ENCODE peak calls at places on chromosome 13, in six cellular contexts. G is HepG2, Y is H1, M is GM12891, D is K562, H is GM12878. O is an unnamed sample.
A peak's percentile ranks its signal among the peaks of the same experiment; 100 is the strongest.

GRCh38 chr13:72853000-72853399 is 71.1 kb downstream of the PIBF1 start:
- DNase-seq in D (no peak), M (no peak), Y (no peak), H (no peak), G (no peak), O (no peak)

GRCh38 chr13:82747948-82748347 is 1134.3 kb downstream of the SLITRK1 start:
- DNase-seq in G (no peak), H (no peak), D (no peak), M (no peak), Y (no peak), O (no peak)

GRCh38 chr13:102197193-102197592 is 204.7 kb downstream of the FGF14 start:
- DNase-seq in D (no peak), G (peak; percentile 1), M (no peak), Y (no peak), H (no peak), O (no peak)

GRCh38 chr13:99265823-99266426 is 7.7 kb upstream of the GPR18 start:
- DNase-seq in M (no peak), G (peak; percentile 46), H (no peak), D (peak; percentile 58), Y (no peak), O (no peak)

GRCh38 chr13:59111711-59112110 is 1052.0 kb downstream of the DIAPH3 start:
- DNase-seq in G (no peak), Y (no peak), D (no peak), M (no peak), H (no peak), O (no peak)

GRCh38 chr13:21060063-21060826 is 1.1 kb downstream of the LATS2 start:
- DNase-seq in D (no peak), M (peak; percentile 42), G (no peak), Y (peak; percentile 62), H (no peak), O (no peak)

GRCh38 chr13:114019367-114019766 is 45.5 kb upstream of the C13orf46 start:
- DNase-seq in H (no peak), G (no peak), M (peak; percentile 67), Y (no peak), D (peak; percentile 76), O (no peak)

GRCh38 chr13:24270639-24271131 is 38.7 kb upstream of the C1QTNF9 start:
- DNase-seq in Y (no peak), H (peak; percentile 38), D (no peak), G (peak; percentile 47), M (no peak), O (no peak)

GRCh38 chr13:79541426-79542049 is 60.6 kb downstream of the NDFIP2 start:
- DNase-seq in H (peak; percentile 49), M (no peak), G (peak; percentile 62), Y (no peak), D (peak; percentile 61), O (no peak)

GRCh38 chr13:60690607-60691006 is 293.6 kb downstream of the TDRD3 start:
- DNase-seq in G (no peak), D (no peak), H (no peak), Y (no peak), M (no peak), O (no peak)

GRCh38 chr13:72808917-72809500 is 27.1 kb downstream of the PIBF1 start:
- DNase-seq in H (no peak), G (peak; percentile 9), M (no peak), D (peak; percentile 12), Y (no peak), O (no peak)

GRCh38 chr13:91311491-91311890 is 36.0 kb upstream of the MIR17HG start:
- DNase-seq in Y (no peak), H (no peak), D (no peak), M (no peak), G (no peak), O (no peak)

GRCh38 chr13:79780240-79780639 is 299.3 kb downstream of the NDFIP2 start:
- DNase-seq in M (no peak), H (peak; percentile 25), Y (no peak), D (no peak), G (no peak), O (no peak)

DNA sequence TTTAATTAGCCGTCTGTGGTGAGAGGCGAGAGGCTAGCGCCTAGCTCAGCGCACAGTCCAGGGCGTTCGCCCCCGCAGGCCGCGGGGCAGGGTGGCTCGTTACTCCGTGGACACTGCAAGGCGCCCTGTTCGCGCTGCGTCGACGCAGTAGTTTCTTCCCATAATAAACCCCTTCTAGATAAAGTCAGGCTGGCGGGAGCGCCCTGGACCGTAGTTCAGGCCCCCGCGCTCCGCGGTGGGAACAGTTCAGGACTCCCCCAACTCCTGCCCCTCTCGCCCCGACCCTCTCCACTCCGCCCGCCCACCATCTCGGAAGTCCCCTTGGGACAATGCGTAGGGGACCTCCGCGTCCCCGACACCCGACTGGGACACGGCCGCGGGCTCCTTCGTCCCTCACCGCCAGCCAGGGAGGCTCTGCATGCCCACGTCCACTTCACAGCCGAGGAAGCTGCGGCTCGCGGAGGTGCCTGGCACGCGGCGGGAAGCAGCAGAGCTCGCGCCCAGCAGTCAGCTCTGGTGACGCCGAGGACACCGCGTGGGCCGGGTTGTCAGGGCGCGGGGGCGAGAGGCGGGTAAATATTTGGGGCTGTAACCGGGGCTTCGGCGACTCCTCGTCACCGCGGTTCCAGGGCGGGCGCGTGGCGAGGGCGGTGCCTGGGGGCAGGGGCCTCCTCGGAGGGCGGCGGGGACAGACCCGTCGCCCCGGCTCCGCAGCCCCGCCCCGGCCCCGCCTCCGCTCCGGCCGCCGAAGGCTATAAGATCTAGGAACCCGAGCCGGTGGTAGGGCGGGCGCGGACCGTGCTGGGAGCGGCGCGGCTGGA is at the start of gene RGCC:
- DNase-seq in D (peak; percentile 72), M (peak; percentile 80), Y (peak; percentile 81), H (no peak), G (peak; percentile 30), O (peak; percentile 78)
- TF ChIP-seq POLR2A in D (no peak), M (no peak), Y (no peak), H (no peak), G (no peak), O (peak; percentile 60)

GRCh38 chr13:109687559-109688448 is 98.6 kb downstream of the IRS2 start:
- DNase-seq in M (no peak), Y (no peak), H (no peak), D (no peak), G (no peak), O (no peak)
- TF ChIP-seq POLR2AphosphoS5 in M (no peak), Y (no peak), H (no peak), D (no peak), G (no peak), O (no peak)

GRCh38 chr13:32135655-32136054 is 104.1 kb downstream of the FRY start:
- DNase-seq in G (no peak), H (no peak), Y (no peak), D (no peak), M (no peak), O (no peak)
- TF ChIP-seq TAF1 in G (no peak), H (no peak), Y (no peak), D (no peak), M (no peak), O (no peak)

DNA sequence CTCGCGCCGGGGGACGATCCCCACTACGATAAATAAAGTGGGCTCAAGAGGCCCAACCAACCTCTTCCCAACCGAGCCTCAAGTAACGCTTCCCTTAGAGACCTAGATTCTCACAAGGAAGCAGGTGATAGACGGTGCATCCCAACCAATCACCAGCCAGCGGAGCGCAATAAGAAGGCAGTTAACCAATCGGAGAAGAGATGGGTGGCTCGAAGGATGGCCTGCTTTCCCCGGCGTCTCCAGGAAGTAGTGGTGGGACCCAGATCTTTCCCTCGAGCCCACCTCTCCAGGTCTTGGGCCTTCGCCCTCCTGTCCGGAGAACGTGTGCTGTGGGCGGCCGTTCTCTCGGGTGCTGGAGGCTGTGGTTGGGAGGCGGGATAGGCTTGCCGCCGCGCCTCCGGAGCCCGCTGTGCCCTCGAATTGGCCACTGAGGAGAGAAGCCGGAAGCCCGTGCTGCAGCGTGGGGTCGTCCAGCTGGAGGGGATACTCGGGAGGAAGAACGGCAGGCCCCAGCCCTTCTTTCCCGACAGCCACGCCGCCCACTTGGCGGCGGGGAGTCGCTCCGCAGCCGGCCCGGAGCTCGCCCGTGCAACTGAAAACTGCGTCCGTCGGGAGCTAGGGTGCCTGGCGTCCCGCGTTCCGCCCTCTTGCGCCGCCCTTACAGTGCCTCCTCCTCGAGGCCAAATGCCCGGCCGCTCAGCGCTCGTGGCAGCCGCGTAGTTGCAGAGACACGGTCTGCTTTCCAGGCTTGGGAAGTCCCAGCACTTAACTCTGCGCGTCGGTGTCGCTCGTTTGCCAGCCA is at the start of gene RNF6:
- DNase-seq in H (peak; percentile 96), G (peak; percentile 94), M (peak; percentile 84), D (peak; percentile 96), Y (peak; percentile 90), O (peak; percentile 86)
- TF ChIP-seq POLR2A in H (peak; percentile 97), G (peak; percentile 65), M (peak; percentile 94), D (peak; percentile 92), Y (peak; percentile 52), O (peak; percentile 91)

GRCh38 chr13:51825165-51825592 is 19.8 kb downstream of the TMEM272 start:
- DNase-seq in Y (no peak), D (no peak), G (no peak), M (no peak), H (no peak), O (no peak)

GRCh38 chr13:51823861-51824260 is 19.9 kb upstream of the DHRS12 start:
- DNase-seq in Y (no peak), D (no peak), M (no peak), H (no peak), G (no peak), O (no peak)

GRCh38 chr13:51827254-51827653 is 17.7 kb downstream of the TMEM272 start:
- DNase-seq in D (no peak), M (no peak), H (no peak), G (no peak), Y (no peak), O (no peak)

GRCh38 chr13:51825681-51826254 is 19.2 kb downstream of the TMEM272 start:
- DNase-seq in Y (no peak), M (no peak), D (no peak), H (no peak), G (no peak), O (no peak)

GRCh38 chr13:51826606-51827005 is 18.4 kb downstream of the TMEM272 start:
- DNase-seq in M (no peak), Y (no peak), G (no peak), D (no peak), H (no peak), O (no peak)
- TF ChIP-seq POLR2AphosphoS5 in M (no peak), Y (no peak), G (no peak), D (no peak), H (no peak), O (no peak)

GRCh38 chr13:30192320-30193093 is 114.8 kb downstream of the KATNAL1 start:
- DNase-seq in D (no peak), Y (no peak), H (peak; percentile 21), M (no peak), G (no peak), O (no peak)

GRCh38 chr13:30191491-30192100 is 115.8 kb downstream of the KATNAL1 start:
- DNase-seq in Y (no peak), D (no peak), H (no peak), G (no peak), M (no peak), O (no peak)

GRCh38 chr13:30181856-30182651 is 125.3 kb downstream of the KATNAL1 start:
- DNase-seq in D (peak; percentile 18), M (no peak), G (no peak), H (no peak), Y (no peak), O (no peak)

GRCh38 chr13:30186644-30187431 is 120.5 kb downstream of the KATNAL1 start:
- DNase-seq in H (no peak), G (no peak), M (no peak), D (no peak), Y (no peak), O (no peak)
- TF ChIP-seq TAF1 in H (no peak), G (no peak), M (no peak), D (no peak), Y (no peak), O (no peak)